ENCODE peak calls at places on chromosomes 16 and 17, in nine cellular contexts. W, H, K, G, V, F, X, S and Y are unnamed samples.

GRCh38 chr16:64196444-64196843 is 925.4 kb downstream of the CDH11 start:
- DNase-seq in K (no peak), S (no peak), F (no peak), V (no peak), W (no peak), G (peak; percentile 19), H (no peak), X (no peak), Y (no peak)

GRCh38 chr17:73786286-73786743 is 142.1 kb upstream of the SDK2 start:
- DNase-seq in X (no peak), F (no peak), G (no peak), H (no peak), V (no peak), S (no peak), W (no peak), K (no peak), Y (peak; percentile 92)

GRCh38 chr16:81623365-81624102 is 155.6 kb upstream of the PLCG2 start:
- DNase-seq in H (peak; percentile 44), K (peak; percentile 57), V (peak; percentile 70), X (peak; percentile 56), G (no peak), F (peak; percentile 63), S (no peak), W (no peak), Y (no peak)

GRCh38 chr16:85398688-85399582 is 214.2 kb upstream of the GSE1 start:
- DNase-seq in G (no peak), W (no peak), H (no peak), K (no peak), X (no peak), V (no peak), S (no peak), F (no peak), Y (no peak)

GRCh38 chr16:51163366-51163765 is 12.3 kb upstream of the SALL1 start:
- DNase-seq in K (no peak), V (no peak), G (no peak), F (peak; percentile 33), X (no peak), S (no peak), H (no peak), W (no peak), Y (no peak)

GRCh38 chr17:74671031-74671771 is 41.5 kb downstream of the CD300LF start:
- DNase-seq in V (peak; percentile 78), H (peak; percentile 51), K (peak; percentile 94), X (peak; percentile 63), G (no peak), F (peak; percentile 72), S (no peak), W (no peak), Y (peak; percentile 99)

GRCh38 chr17:19546289-19547065 is 12.8 kb downstream of the SLC47A1 start:
- DNase-seq in S (no peak), G (no peak), V (no peak), H (no peak), K (no peak), W (no peak), X (peak; percentile 33), F (no peak), Y (no peak)

GRCh38 chr16:35714665-35715064 is 2255.3 kb downstream of the TP53TG3F start:
- DNase-seq in K (no peak), H (no peak), F (no peak), W (no peak), V (no peak), G (no peak), S (no peak), X (no peak), Y (no peak)

GRCh38 chr17:17837380-17837821 is 615 bp upstream of the SREBF1 start:
- DNase-seq in V (peak; percentile 87), H (no peak), S (no peak), F (peak; percentile 74), W (no peak), K (no peak), G (no peak), X (no peak), Y (no peak)

GRCh38 chr17:39132192-39132600 is 19.2 kb downstream of the PLXDC1 start:
- DNase-seq in F (peak; percentile 93), X (no peak), V (peak; percentile 22), G (peak; percentile 32), H (no peak), S (no peak), K (no peak), W (no peak), Y (no peak)

GRCh38 chr16:60674241-60674640 is 1362.0 kb downstream of the CDH8 start:
- DNase-seq in S (no peak), X (no peak), V (no peak), F (no peak), G (no peak), H (no peak), W (no peak), K (no peak), Y (no peak)

GRCh38 chr17:82232876-82233785 is 4.3 kb downstream of the SLC16A3 start:
- DNase-seq in V (no peak), H (no peak), F (no peak), S (no peak), X (no peak), W (no peak), K (peak; percentile 3), G (no peak), Y (no peak)

GRCh38 chr16:57637424-57637823 is 9.0 kb downstream of the ADGRG1 start:
- DNase-seq in X (peak; percentile 83), W (no peak), F (no peak), G (no peak), V (peak; percentile 65), S (no peak), H (no peak), K (peak; percentile 28), Y (no peak)

GRCh38 chr17:40844671-40845107 is 22.3 kb upstream of the KRT10 start:
- DNase-seq in V (no peak), W (no peak), S (no peak), F (no peak), G (no peak), K (no peak), X (no peak), H (no peak), Y (no peak)

GRCh38 chr16:14649816-14650215 is 17.1 kb downstream of the BFAR start:
- DNase-seq in F (no peak), V (no peak), X (no peak), G (no peak), H (no peak), K (no peak), S (no peak), W (no peak), Y (no peak)

GRCh38 chr17:76492989-76493501 is 8.2 kb downstream of the RHBDF2 start:
- DNase-seq in H (peak; percentile 11), V (peak; percentile 91), G (no peak), W (peak; percentile 83), F (peak; percentile 70), S (no peak), K (no peak), X (peak; percentile 47), Y (no peak)